ENCODE peak calls at places on chromosomes 7 and 10, in six cellular contexts. One of them, this sample, is unnamed.

GRCh38 chr10:131310904-131311660 is 439 bp downstream of the TCERG1L start:
- DNase-seq in left cardiac atrium: no peak
- DNase-seq in CD8-positive, alpha-beta T cell: no peak
- DNase-seq in GM19239: no peak
- DNase-seq in stomach: no peak
- DNase-seq in D341Med: no peak
- DNase-seq in this sample: no peak

GRCh38 chr7:111394891-111395290 is 167.4 kb downstream of the IMMP2L start:
- DNase-seq in GM19239: no peak
- DNase-seq in CD8-positive, alpha-beta T cell: no peak
- DNase-seq in D341Med: no peak
- DNase-seq in stomach: no peak
- DNase-seq in left cardiac atrium: no peak
- DNase-seq in this sample: no peak

GRCh38 chr7:93133020-93133419 is 15.2 kb downstream of the SAMD9L start:
- DNase-seq in left cardiac atrium: no peak
- DNase-seq in stomach: no peak
- DNase-seq in GM19239: no peak
- DNase-seq in CD8-positive, alpha-beta T cell: no peak
- DNase-seq in D341Med: no peak
- DNase-seq in this sample: no peak

GRCh38 chr7:158077441-158077840 is 510.2 kb downstream of the PTPRN2 start:
- DNase-seq in D341Med: no peak
- DNase-seq in GM19239: no peak
- DNase-seq in left cardiac atrium: no peak
- DNase-seq in CD8-positive, alpha-beta T cell: no peak
- DNase-seq in stomach: no peak
- DNase-seq in this sample: no peak

GRCh38 chr10:5665380-5666323 is 743 bp downstream of the ASB13 start:
- DNase-seq in GM19239: no peak
- DNase-seq in CD8-positive, alpha-beta T cell: no peak
- DNase-seq in left cardiac atrium: peak; percentile 56
- DNase-seq in D341Med: no peak
- DNase-seq in stomach: no peak
- DNase-seq in this sample: no peak

GRCh38 chr10:50561266-50561665 is 62.5 kb downstream of the SGMS1 start:
- DNase-seq in GM19239: no peak
- DNase-seq in CD8-positive, alpha-beta T cell: no peak
- DNase-seq in D341Med: no peak
- DNase-seq in stomach: no peak
- DNase-seq in left cardiac atrium: no peak
- DNase-seq in this sample: no peak

GRCh38 chr7:17690030-17690429 is 250.3 kb downstream of the SNX13 start:
- DNase-seq in stomach: no peak
- DNase-seq in GM19239: no peak
- DNase-seq in CD8-positive, alpha-beta T cell: no peak
- DNase-seq in D341Med: no peak
- DNase-seq in left cardiac atrium: no peak
- DNase-seq in this sample: no peak

GRCh38 chr10:128070161-128070560 is 56.1 kb downstream of the MKI67 start:
- DNase-seq in left cardiac atrium: no peak
- DNase-seq in stomach: no peak
- DNase-seq in GM19239: no peak
- DNase-seq in CD8-positive, alpha-beta T cell: no peak
- DNase-seq in D341Med: no peak
- DNase-seq in this sample: no peak

GRCh38 chr7:107836237-107837144 is 33.5 kb upstream of the SLC26A3 start:
- DNase-seq in left cardiac atrium: no peak
- DNase-seq in GM19239: no peak
- DNase-seq in stomach: no peak
- DNase-seq in D341Med: no peak
- DNase-seq in CD8-positive, alpha-beta T cell: no peak
- DNase-seq in this sample: no peak

GRCh38 chr7:150988230-150989226 is 2.3 kb upstream of the NOS3 start:
- DNase-seq in CD8-positive, alpha-beta T cell: peak; percentile 63
- DNase-seq in left cardiac atrium: peak; percentile 86
- DNase-seq in GM19239: peak; percentile 75
- DNase-seq in stomach: no peak
- DNase-seq in D341Med: peak; percentile 89
- DNase-seq in this sample: peak; percentile 71